ENCODE peak calls at places on chromosomes 6 and 20, in nine cellular contexts. One of them, this sample, is unnamed. For H3K4me1, the result is how much of the 10 kb centered on the place peaks cover.

GRCh38 chr20:34150616-34151015 is 38.6 kb upstream of the EIF2S2 start:
- DNase-seq in body of pancreas: no peak
- DNase-seq in mesenchymal stem cell: no peak
- DNase-seq in IMR-90: no peak
- DNase-seq in aorta: no peak
- DNase-seq in Peyer's patch: no peak
- DNase-seq in left ventricle myocardium inferior: no peak
- DNase-seq in ascending aorta: no peak
- DNase-seq in spleen: no peak
- DNase-seq in this sample: no peak

GRCh38 chr6:166541876-166542579 is 44.5 kb downstream of the RAMACL start:
- DNase-seq in body of pancreas: no peak
- DNase-seq in mesenchymal stem cell: no peak
- DNase-seq in IMR-90: peak
- DNase-seq in aorta: no peak
- DNase-seq in Peyer's patch: peak
- DNase-seq in left ventricle myocardium inferior: no peak
- DNase-seq in ascending aorta: no peak
- DNase-seq in spleen: no peak
- DNase-seq in this sample: no peak

GRCh38 chr6:127366281-127367022 is 23.0 kb upstream of the ECHDC1 start:
- DNase-seq in body of pancreas: no peak
- DNase-seq in mesenchymal stem cell: peak
- DNase-seq in IMR-90: peak
- DNase-seq in aorta: peak
- DNase-seq in Peyer's patch: no peak
- DNase-seq in left ventricle myocardium inferior: no peak
- DNase-seq in ascending aorta: peak
- DNase-seq in spleen: no peak
- DNase-seq in this sample: no peak

GRCh38 chr20:47350181-47350550 is 6.3 kb downstream of the ZMYND8 start:
- DNase-seq in body of pancreas: no peak
- DNase-seq in mesenchymal stem cell: no peak
- DNase-seq in IMR-90: no peak
- DNase-seq in aorta: no peak
- DNase-seq in Peyer's patch: no peak
- DNase-seq in left ventricle myocardium inferior: no peak
- DNase-seq in ascending aorta: no peak
- DNase-seq in spleen: no peak
- DNase-seq in this sample: peak

GRCh38 chr6:7730411-7730810 is 4.5 kb downstream of the BMP6 start:
- DNase-seq in body of pancreas: no peak
- DNase-seq in mesenchymal stem cell: no peak
- DNase-seq in IMR-90: peak
- DNase-seq in aorta: no peak
- DNase-seq in Peyer's patch: no peak
- DNase-seq in left ventricle myocardium inferior: no peak
- DNase-seq in ascending aorta: no peak
- DNase-seq in spleen: no peak
- DNase-seq in this sample: no peak

GRCh38 chr6:56911847-56912246 is 43.1 kb upstream of the BEND6 start:
- DNase-seq in body of pancreas: no peak
- DNase-seq in mesenchymal stem cell: peak
- DNase-seq in IMR-90: peak
- DNase-seq in aorta: no peak
- DNase-seq in Peyer's patch: no peak
- DNase-seq in left ventricle myocardium inferior: no peak
- DNase-seq in ascending aorta: no peak
- DNase-seq in spleen: no peak
- DNase-seq in this sample: no peak

GRCh38 chr6:135179920-135180457 is 1.1 kb upstream of the MYB start:
- DNase-seq in body of pancreas: no peak
- DNase-seq in mesenchymal stem cell: no peak
- DNase-seq in IMR-90: peak
- DNase-seq in aorta: no peak
- DNase-seq in Peyer's patch: no peak
- DNase-seq in left ventricle myocardium inferior: no peak
- DNase-seq in ascending aorta: no peak
- DNase-seq in spleen: no peak
- DNase-seq in this sample: no peak

GRCh38 chr6:97778290-97779038 is 495.4 kb upstream of the MMS22L start:
- DNase-seq in body of pancreas: no peak
- DNase-seq in mesenchymal stem cell: no peak
- DNase-seq in IMR-90: no peak
- DNase-seq in aorta: no peak
- DNase-seq in Peyer's patch: no peak
- DNase-seq in left ventricle myocardium inferior: no peak
- DNase-seq in ascending aorta: no peak
- DNase-seq in spleen: no peak
- DNase-seq in this sample: no peak

GRCh38 chr20:38173237-38174156 is 8.4 kb upstream of the TGM2 start:
- DNase-seq in body of pancreas: no peak
- DNase-seq in mesenchymal stem cell: peak
- DNase-seq in IMR-90: peak
- DNase-seq in aorta: peak
- DNase-seq in Peyer's patch: no peak
- DNase-seq in left ventricle myocardium inferior: peak
- DNase-seq in ascending aorta: peak
- DNase-seq in spleen: no peak
- DNase-seq in this sample: no peak

GRCh38 chr6:131275273-131275672 is 140.0 kb downstream of the AKAP7 start:
- DNase-seq in body of pancreas: no peak
- DNase-seq in mesenchymal stem cell: no peak
- DNase-seq in IMR-90: no peak
- DNase-seq in aorta: no peak
- DNase-seq in Peyer's patch: no peak
- DNase-seq in left ventricle myocardium inferior: no peak
- DNase-seq in ascending aorta: no peak
- DNase-seq in spleen: no peak
- DNase-seq in this sample: no peak

GRCh38 chr20:46883847-46884246 is 10.8 kb upstream of the EYA2 start:
- DNase-seq in body of pancreas: no peak
- DNase-seq in mesenchymal stem cell: no peak
- DNase-seq in IMR-90: peak
- DNase-seq in aorta: no peak
- DNase-seq in Peyer's patch: no peak
- DNase-seq in left ventricle myocardium inferior: no peak
- DNase-seq in ascending aorta: no peak
- DNase-seq in spleen: no peak
- DNase-seq in this sample: no peak

GRCh38 chr6:133991096-133991593 is 38.1 kb downstream of the TBPL1 start:
- DNase-seq in body of pancreas: no peak
- DNase-seq in mesenchymal stem cell: peak
- DNase-seq in IMR-90: peak
- DNase-seq in aorta: no peak
- DNase-seq in Peyer's patch: no peak
- DNase-seq in left ventricle myocardium inferior: no peak
- DNase-seq in ascending aorta: no peak
- DNase-seq in spleen: no peak
- DNase-seq in this sample: no peak

GRCh38 chr6:122130026-122130348 is 269.5 kb upstream of the HSF2 start:
- DNase-seq in body of pancreas: no peak
- DNase-seq in mesenchymal stem cell: no peak
- DNase-seq in IMR-90: no peak
- DNase-seq in aorta: no peak
- DNase-seq in Peyer's patch: no peak
- DNase-seq in left ventricle myocardium inferior: no peak
- DNase-seq in ascending aorta: no peak
- DNase-seq in spleen: no peak
- DNase-seq in this sample: no peak

GRCh38 chr6:75893058-75893775 is 144.2 kb downstream of the MYO6 start:
- DNase-seq in body of pancreas: no peak
- DNase-seq in mesenchymal stem cell: peak
- DNase-seq in IMR-90: peak
- DNase-seq in aorta: no peak
- DNase-seq in Peyer's patch: no peak
- DNase-seq in left ventricle myocardium inferior: no peak
- DNase-seq in ascending aorta: no peak
- DNase-seq in spleen: no peak
- DNase-seq in this sample: peak

GRCh38 chr20:20014659-20015058 is 2.5 kb upstream of the NAA20 start:
- DNase-seq in body of pancreas: no peak
- DNase-seq in mesenchymal stem cell: no peak
- DNase-seq in IMR-90: no peak
- DNase-seq in aorta: no peak
- DNase-seq in Peyer's patch: no peak
- DNase-seq in left ventricle myocardium inferior: no peak
- DNase-seq in ascending aorta: no peak
- DNase-seq in spleen: no peak
- DNase-seq in this sample: no peak

GRCh38 chr6:37618916-37619605 is 78.6 kb downstream of the MDGA1 start:
- DNase-seq in body of pancreas: no peak
- DNase-seq in mesenchymal stem cell: no peak
- DNase-seq in IMR-90: no peak
- DNase-seq in aorta: peak
- DNase-seq in Peyer's patch: no peak
- DNase-seq in left ventricle myocardium inferior: no peak
- DNase-seq in ascending aorta: no peak
- DNase-seq in spleen: no peak
- DNase-seq in this sample: no peak

GRCh38 chr20:61939691-61940360 is 125.9 kb downstream of the TAF4 start:
- DNase-seq in body of pancreas: no peak
- DNase-seq in mesenchymal stem cell: no peak
- DNase-seq in IMR-90: no peak
- DNase-seq in aorta: no peak
- DNase-seq in Peyer's patch: no peak
- DNase-seq in left ventricle myocardium inferior: no peak
- DNase-seq in ascending aorta: no peak
- DNase-seq in spleen: peak
- DNase-seq in this sample: no peak

GRCh38 chr6:159929819-159930218 is 39.0 kb downstream of the MAS1 start:
- DNase-seq in body of pancreas: peak
- DNase-seq in mesenchymal stem cell: no peak
- DNase-seq in IMR-90: no peak
- DNase-seq in aorta: no peak
- DNase-seq in Peyer's patch: peak
- DNase-seq in left ventricle myocardium inferior: no peak
- DNase-seq in ascending aorta: peak
- DNase-seq in spleen: no peak
- DNase-seq in this sample: no peak

GRCh38 chr20:51216850-51217249 is 193.9 kb upstream of the KCNG1 start:
- DNase-seq in body of pancreas: no peak
- DNase-seq in mesenchymal stem cell: no peak
- DNase-seq in IMR-90: no peak
- DNase-seq in aorta: no peak
- DNase-seq in Peyer's patch: no peak
- DNase-seq in left ventricle myocardium inferior: no peak
- DNase-seq in ascending aorta: no peak
- DNase-seq in spleen: no peak
- DNase-seq in this sample: no peak

GRCh38 chr6:75882734-75883133 is 133.7 kb downstream of the MYO6 start:
- DNase-seq in body of pancreas: no peak
- DNase-seq in mesenchymal stem cell: peak
- DNase-seq in IMR-90: peak
- DNase-seq in aorta: no peak
- DNase-seq in Peyer's patch: no peak
- DNase-seq in left ventricle myocardium inferior: no peak
- DNase-seq in ascending aorta: no peak
- DNase-seq in spleen: no peak
- DNase-seq in this sample: no peak

GRCh38 chr6:11392778-11393507 is 144.6 kb upstream of the TMEM170B start:
- DNase-seq in body of pancreas: no peak
- DNase-seq in mesenchymal stem cell: no peak
- DNase-seq in IMR-90: no peak
- DNase-seq in aorta: peak
- DNase-seq in Peyer's patch: no peak
- DNase-seq in left ventricle myocardium inferior: peak
- DNase-seq in ascending aorta: no peak
- DNase-seq in spleen: no peak
- DNase-seq in this sample: no peak
- H3K27ac ChIP-seq in body of pancreas: no peak
- H3K27ac ChIP-seq in mesenchymal stem cell: no peak
- H3K27ac ChIP-seq in IMR-90: no peak
- H3K27ac ChIP-seq in aorta: peak
- H3K27ac ChIP-seq in Peyer's patch: peak
- H3K27ac ChIP-seq in left ventricle myocardium inferior: peak
- H3K27ac ChIP-seq in ascending aorta: peak
- H3K27ac ChIP-seq in spleen: peak
- H3K27ac ChIP-seq in this sample: no peak

DNA sequence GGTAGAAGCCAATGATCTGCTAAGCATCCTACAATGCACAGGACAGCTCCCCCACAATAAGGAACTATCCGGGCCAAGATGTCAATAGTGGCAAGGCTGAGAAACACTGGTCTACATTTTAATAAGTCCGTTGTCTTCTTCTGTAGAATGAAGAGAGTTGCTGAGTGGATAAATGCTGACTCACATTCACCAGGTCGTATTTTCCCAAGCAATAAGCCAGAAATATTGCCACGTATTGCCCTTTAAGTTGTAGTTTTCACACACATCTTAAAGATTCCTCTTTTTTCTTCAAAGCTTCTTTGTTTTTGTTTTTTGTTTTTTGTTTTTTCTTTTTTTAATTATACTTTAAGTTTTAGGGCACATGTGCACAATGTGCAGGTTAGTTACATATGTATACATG is 30.5 kb upstream of the NRN1 start:
- DNase-seq in body of pancreas: no peak
- DNase-seq in mesenchymal stem cell: no peak
- DNase-seq in IMR-90: no peak
- DNase-seq in aorta: no peak
- DNase-seq in Peyer's patch: no peak
- DNase-seq in left ventricle myocardium inferior: no peak
- DNase-seq in ascending aorta: no peak
- DNase-seq in spleen: no peak
- DNase-seq in this sample: no peak
- H3K4me1 ChIP-seq in body of pancreas: under half
- H3K4me1 ChIP-seq in mesenchymal stem cell: under half
- H3K4me1 ChIP-seq in IMR-90: under half
- H3K4me1 ChIP-seq in aorta: under half
- H3K4me1 ChIP-seq in Peyer's patch: under half
- H3K4me1 ChIP-seq in left ventricle myocardium inferior: under half
- H3K4me1 ChIP-seq in ascending aorta: under half
- H3K4me1 ChIP-seq in spleen: under half
- H3K4me1 ChIP-seq in this sample: under half

DNA sequence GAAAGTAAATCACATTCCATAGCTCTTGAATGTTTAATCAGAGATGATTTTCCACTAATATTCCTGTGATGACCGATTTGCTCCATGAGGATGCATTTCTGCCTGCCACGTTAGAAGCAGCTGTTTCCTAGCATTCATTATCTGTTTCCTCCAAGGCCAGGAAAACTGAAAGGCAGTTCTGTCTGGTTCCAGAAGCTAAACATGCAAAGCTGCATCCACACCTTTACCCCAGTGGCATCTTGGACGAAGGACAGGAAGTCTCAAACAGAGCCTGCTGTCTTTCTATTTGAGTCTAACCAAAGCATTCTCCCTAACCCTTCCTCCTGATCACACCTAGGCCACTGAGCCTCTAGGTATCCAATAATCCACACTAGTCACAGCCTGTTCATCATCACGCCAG is 27.6 kb downstream of the CNKSR3 start:
- DNase-seq in body of pancreas: no peak
- DNase-seq in mesenchymal stem cell: no peak
- DNase-seq in IMR-90: peak
- DNase-seq in aorta: no peak
- DNase-seq in Peyer's patch: no peak
- DNase-seq in left ventricle myocardium inferior: no peak
- DNase-seq in ascending aorta: no peak
- DNase-seq in spleen: no peak
- DNase-seq in this sample: no peak
- H3K27ac ChIP-seq in body of pancreas: no peak
- H3K27ac ChIP-seq in mesenchymal stem cell: no peak
- H3K27ac ChIP-seq in IMR-90: peak
- H3K27ac ChIP-seq in aorta: peak
- H3K27ac ChIP-seq in Peyer's patch: peak
- H3K27ac ChIP-seq in left ventricle myocardium inferior: peak
- H3K27ac ChIP-seq in ascending aorta: peak
- H3K27ac ChIP-seq in spleen: no peak
- H3K27ac ChIP-seq in this sample: no peak

GRCh38 chr6:113011389-113011788 is 664.3 kb downstream of the RFPL4B start:
- DNase-seq in body of pancreas: no peak
- DNase-seq in mesenchymal stem cell: no peak
- DNase-seq in IMR-90: no peak
- DNase-seq in aorta: no peak
- DNase-seq in Peyer's patch: no peak
- DNase-seq in left ventricle myocardium inferior: no peak
- DNase-seq in ascending aorta: no peak
- DNase-seq in spleen: no peak
- DNase-seq in this sample: no peak
- H3K4me1 ChIP-seq in body of pancreas: under half
- H3K4me1 ChIP-seq in mesenchymal stem cell: under half
- H3K4me1 ChIP-seq in IMR-90: under half
- H3K4me1 ChIP-seq in aorta: under half
- H3K4me1 ChIP-seq in Peyer's patch: under half
- H3K4me1 ChIP-seq in left ventricle myocardium inferior: under half
- H3K4me1 ChIP-seq in ascending aorta: under half
- H3K4me1 ChIP-seq in spleen: under half
- H3K4me1 ChIP-seq in this sample: under half

This sample was measured in OCI-LY7.